ENCODE peak calls at places on chromosomes 4 and X, in seven cellular contexts. K, Y, O, V, U, E and C are unnamed samples.

GRCh38 chr4:89823416-89823815 is 13.5 kb downstream of the SNCA start:
- DNase-seq in K (no peak), Y (no peak), O (no peak), V (no peak), U (peak), E (no peak), C (peak)

GRCh38 chr4:56937262-56937661 is 29.6 kb downstream of the REST start:
- DNase-seq in K (no peak), Y (no peak), O (no peak), V (no peak), U (peak), E (no peak), C (peak)

GRCh38 chrX:132837971-132838370 is 120.5 kb downstream of the HS6ST2 start:
- DNase-seq in K (no peak), Y (no peak), O (no peak), V (no peak), U (no peak), E (no peak), C (no peak)

GRCh38 chrX:43676960-43677582 is 21.0 kb downstream of the MAOA start:
- DNase-seq in K (peak), Y (no peak), O (no peak), V (peak), U (peak), E (no peak), C (no peak)

GRCh38 chrX:46383006-46383405 is 162.2 kb downstream of the ZNF674 start:
- DNase-seq in K (no peak), Y (no peak), O (no peak), V (no peak), U (no peak), E (no peak), C (no peak)

GRCh38 chrX:142804085-142804484 is 221.6 kb upstream of the SPANXN4 start:
- DNase-seq in K (no peak), Y (no peak), O (no peak), V (no peak), U (no peak), E (no peak), C (no peak)

GRCh38 chrX:36898301-36898700 is 109.9 kb upstream of the FAM47C start:
- DNase-seq in K (no peak), Y (no peak), O (no peak), V (no peak), U (no peak), E (no peak), C (peak)

GRCh38 chr4:92305878-92306520 is 2.2 kb downstream of the GRID2 start:
- DNase-seq in K (no peak), Y (no peak), O (no peak), V (no peak), U (no peak), E (no peak), C (no peak)

GRCh38 chr4:70739496-70740337 is 18.0 kb downstream of the RUFY3 start:
- DNase-seq in K (no peak), Y (no peak), O (no peak), V (no peak), U (no peak), E (no peak), C (no peak)

GRCh38 chrX:153554519-153555167 is 37.2 kb downstream of the ATP2B3 start:
- DNase-seq in K (peak), Y (peak), O (peak), V (peak), U (peak), E (peak), C (peak)

GRCh38 chrX:147853701-147854100 is 58.0 kb upstream of the FMR1 start:
- DNase-seq in K (no peak), Y (no peak), O (no peak), V (no peak), U (no peak), E (no peak), C (no peak)

GRCh38 chr4:118193421-118193820 is 159.1 kb downstream of the NDST3 start:
- DNase-seq in K (no peak), Y (no peak), O (no peak), V (no peak), U (no peak), E (no peak), C (no peak)

GRCh38 chr4:123740236-123740635 is 343.6 kb downstream of the SPRY1 start:
- DNase-seq in K (no peak), Y (no peak), O (no peak), V (no peak), U (peak), E (no peak), C (no peak)

GRCh38 chrX:44935172-44935571 is 62.2 kb downstream of the KDM6A start:
- DNase-seq in K (no peak), Y (no peak), O (no peak), V (no peak), U (no peak), E (no peak), C (no peak)

GRCh38 chr4:113339430-113339813 is 290.0 kb downstream of the ANK2 start:
- DNase-seq in K (no peak), Y (no peak), O (no peak), V (no peak), U (peak), E (no peak), C (no peak)

GRCh38 chrX:26915064-26915463 is 548.1 kb downstream of the PPP4R3C start:
- DNase-seq in K (no peak), Y (no peak), O (no peak), V (no peak), U (no peak), E (no peak), C (peak)

GRCh38 chr4:186765673-186766546 is 42.3 kb upstream of the FAT1 start:
- DNase-seq in K (no peak), Y (no peak), O (no peak), V (no peak), U (no peak), E (no peak), C (peak)

GRCh38 chrX:1185556-1185955 is 26.9 kb downstream of the CRLF2 start:
- DNase-seq in K (no peak), Y (no peak), O (no peak), V (no peak), U (no peak), E (no peak), C (no peak)

GRCh38 chrX:110204986-110205385 is 112.9 kb downstream of the AMMECR1 start:
- DNase-seq in K (no peak), Y (no peak), O (no peak), V (no peak), U (peak), E (no peak), C (no peak)

GRCh38 chr4:156830356-156830755 is 141.2 kb downstream of the PDGFC start:
- DNase-seq in K (no peak), Y (no peak), O (no peak), V (no peak), U (peak), E (no peak), C (peak)

GRCh38 chrX:23434356-23434884 is 99.8 kb downstream of the PTCHD1 start:
- DNase-seq in K (peak), Y (peak), O (peak), V (peak), U (peak), E (peak), C (peak)

GRCh38 chr4:141463678-141464077 is 172.7 kb upstream of the IL15 start:
- DNase-seq in K (no peak), Y (no peak), O (no peak), V (no peak), U (no peak), E (no peak), C (peak)

GRCh38 chr4:86233681-86234080 is 126.2 kb downstream of the MAPK10 start:
- DNase-seq in K (no peak), Y (no peak), O (no peak), V (no peak), U (peak), E (no peak), C (peak)

GRCh38 chr4:177064724-177065394 is 244.8 kb upstream of the NEIL3 start:
- DNase-seq in K (no peak), Y (no peak), O (no peak), V (no peak), U (no peak), E (no peak), C (no peak)

GRCh38 chrX:19810809-19811208 is 76.6 kb downstream of the SH3KBP1 start:
- DNase-seq in K (no peak), Y (no peak), O (no peak), V (no peak), U (no peak), E (no peak), C (no peak)

GRCh38 chr4:113674251-113674650 is 87.3 kb downstream of the CAMK2D start:
- DNase-seq in K (no peak), Y (no peak), O (no peak), V (peak), U (no peak), E (no peak), C (peak)

GRCh38 chr4:3521621-3522325 is 10.4 kb downstream of the LRPAP1 start:
- DNase-seq in K (no peak), Y (peak), O (no peak), V (no peak), U (no peak), E (no peak), C (no peak)

GRCh38 chr4:153267915-153268694 is 63.9 kb downstream of the TRIM2 start:
- DNase-seq in K (no peak), Y (no peak), O (no peak), V (peak), U (no peak), E (no peak), C (peak)

GRCh38 chr4:159925770-159926169 is 822.9 kb downstream of the RAPGEF2 start:
- DNase-seq in K (no peak), Y (no peak), O (no peak), V (no peak), U (no peak), E (no peak), C (peak)

GRCh38 chr4:41213563-41214157 is 682 bp downstream of the APBB2 start:
- DNase-seq in K (no peak), Y (peak), O (no peak), V (peak), U (no peak), E (no peak), C (peak)

GRCh38 chr4:41209901-41210300 is 4.4 kb downstream of the APBB2 start:
- DNase-seq in K (no peak), Y (no peak), O (no peak), V (no peak), U (no peak), E (no peak), C (no peak)

GRCh38 chr4:41214158-41215146 is at the start of gene APBB2:
- DNase-seq in K (peak), Y (peak), O (peak), V (peak), U (peak), E (peak), C (peak)

GRCh38 chr4:41215155-41215554 is 813 bp upstream of the APBB2 start:
- DNase-seq in K (no peak), Y (no peak), O (no peak), V (no peak), U (no peak), E (no peak), C (no peak)

DNA sequence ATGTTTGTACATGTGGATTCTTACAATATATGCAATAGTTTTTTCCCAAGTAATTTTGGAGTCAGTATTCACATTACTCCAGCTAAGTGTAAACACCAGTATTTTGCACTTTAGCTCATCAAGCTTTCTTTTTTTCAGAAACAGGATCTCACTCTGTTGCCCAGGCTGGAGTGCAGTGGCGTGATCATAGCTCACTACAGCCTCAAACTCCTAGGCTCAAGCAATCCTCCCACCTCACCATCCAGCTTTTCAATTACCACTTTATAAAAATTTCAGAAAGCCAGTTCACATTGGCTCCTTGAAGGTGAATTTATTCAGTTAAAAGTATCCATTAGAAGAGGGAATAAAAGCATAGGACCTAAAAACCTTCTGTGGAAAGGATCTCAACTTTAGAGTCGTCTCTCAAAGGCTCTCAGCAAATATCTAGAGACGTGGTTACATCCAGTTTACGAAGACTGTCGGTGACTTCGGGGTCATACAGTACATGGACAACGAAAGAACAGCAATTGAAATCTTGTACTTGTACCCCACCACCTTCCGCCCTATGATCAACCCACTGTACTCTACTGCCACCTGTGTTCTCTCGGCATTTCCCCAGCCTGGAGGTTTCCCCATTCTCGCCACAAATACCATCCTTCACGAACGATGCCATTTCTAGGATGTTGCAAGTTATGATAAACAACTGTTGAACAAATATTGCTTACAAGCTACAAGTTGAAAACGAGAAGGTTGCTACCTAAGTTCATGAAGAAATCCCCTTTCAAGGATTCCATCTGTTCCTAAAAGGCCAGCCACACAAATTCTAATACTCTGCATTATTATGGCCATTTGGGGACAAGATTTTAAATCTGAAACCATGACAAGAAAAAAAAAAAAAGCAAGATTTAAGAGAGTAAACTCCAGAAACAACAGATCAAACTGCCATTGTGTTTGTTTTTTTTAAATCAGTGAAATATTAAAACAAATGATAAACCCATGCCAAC is 1.8 kb downstream of the APBB2 start:
- DNase-seq in K (peak), Y (no peak), O (peak), V (peak), U (peak), E (no peak), C (peak)
- H3K4me3 ChIP-seq in K (no peak), Y (peak), O (peak), V (no peak), U (peak), E (peak), C (peak)

GRCh38 chr4:146585761-146586333 is 52.8 kb upstream of the POU4F2 start:
- DNase-seq in K (no peak), Y (no peak), O (no peak), V (no peak), U (peak), E (no peak), C (peak)

GRCh38 chr4:146577111-146577510 is 55.4 kb upstream of the SLC10A7 start:
- DNase-seq in K (no peak), Y (no peak), O (no peak), V (no peak), U (peak), E (no peak), C (no peak)

GRCh38 chr4:146582864-146583263 is 55.8 kb upstream of the POU4F2 start:
- DNase-seq in K (no peak), Y (no peak), O (no peak), V (no peak), U (no peak), E (no peak), C (peak)
- TF ChIP-seq CTCF in K (no peak), Y (no peak), O (no peak), V (no peak), U (no peak), E (no peak), C (peak)

DNA sequence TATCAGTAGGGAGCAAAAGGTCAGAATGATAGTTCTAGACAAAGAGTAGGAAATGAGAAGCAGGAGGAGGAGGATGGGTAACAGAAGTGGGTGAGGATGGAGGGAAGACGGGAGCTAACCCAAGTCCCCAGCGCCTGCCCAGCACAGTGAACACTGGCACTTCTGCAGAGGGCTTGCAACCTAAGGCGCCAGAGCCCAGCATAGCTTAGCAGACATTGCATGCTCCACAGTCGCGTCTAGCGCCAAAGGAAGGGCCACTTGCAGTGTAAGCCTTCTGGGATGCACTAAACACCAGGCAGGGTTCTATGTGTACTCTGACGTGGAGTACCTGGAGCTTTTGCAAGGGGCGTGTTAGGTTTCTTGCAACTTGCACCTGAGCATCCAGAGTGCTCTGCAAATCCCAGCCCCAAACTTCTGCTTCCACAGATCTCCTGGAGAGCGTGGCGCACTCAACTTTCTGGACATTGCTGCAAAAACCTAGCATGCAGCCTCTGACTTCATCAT is 46.4 kb upstream of the NKAP start:
- DNase-seq in K (no peak), Y (no peak), O (no peak), V (no peak), U (no peak), E (no peak), C (no peak)
- H3K4me3 ChIP-seq in K (no peak), Y (no peak), O (no peak), V (no peak), U (no peak), E (no peak), C (no peak)

GRCh38 chr4:111535792-111536191 is 609.5 kb upstream of the FAM241A start:
- DNase-seq in K (no peak), Y (no peak), O (no peak), V (no peak), U (no peak), E (no peak), C (no peak)

GRCh38 chr4:111530446-111530845 is 614.8 kb upstream of the FAM241A start:
- DNase-seq in K (no peak), Y (no peak), O (no peak), V (no peak), U (no peak), E (no peak), C (no peak)
- TF ChIP-seq CTCF in K (no peak), Y (no peak), O (no peak), V (no peak), U (no peak), E (no peak), C (no peak)

GRCh38 chr4:1310031-1310795 is 20.5 kb downstream of the MAEA start:
- DNase-seq in K (no peak), Y (peak), O (no peak), V (no peak), U (no peak), E (no peak), C (peak)
- H3K4me3 ChIP-seq in K (no peak), Y (peak), O (peak), V (no peak), U (peak), E (peak), C (peak)

DNA sequence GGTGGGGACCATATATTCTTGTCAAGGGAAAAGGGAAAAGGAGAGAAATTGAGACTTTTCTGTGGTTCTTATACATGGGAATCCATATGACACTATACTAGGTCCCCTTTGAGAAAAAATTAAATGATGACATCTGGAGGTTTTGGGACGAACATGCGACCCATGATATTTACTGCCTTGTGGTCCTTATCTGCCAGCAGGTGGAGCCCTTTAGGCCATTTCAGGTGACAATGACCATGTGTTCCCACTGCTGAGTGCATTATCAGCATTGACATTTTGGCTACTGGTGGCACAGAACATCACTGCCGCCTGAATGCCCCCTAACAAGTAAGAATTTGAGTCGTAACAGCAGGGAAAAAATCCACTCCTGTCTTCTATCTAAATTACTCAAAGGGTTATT is 843.4 kb downstream of the FSTL5 start:
- DNase-seq in K (peak), Y (no peak), O (no peak), V (no peak), U (no peak), E (no peak), C (peak)
- TF ChIP-seq CTCF in K (peak), Y (peak), O (peak), V (no peak), U (peak), E (no peak), C (peak)